ENCODE peak calls at places on chromosome 11, in eight cellular contexts. One of them, this sample, is unnamed.

GRCh38 chr11:28529540-28530410 is 421.6 kb downstream of the METTL15 start:
- DNase-seq in globus pallidus: peak
- DNase-seq in GM23338: peak
- DNase-seq in CD4-positive, alpha-beta memory T cell: no peak
- DNase-seq in activated CD4-positive, alpha-beta T cell treated with anti-CD3 and anti-CD28 coated beads for 24 hours: no peak
- DNase-seq in astrocyte of the hippocampus: peak
- DNase-seq in NCI-H1930: peak
- DNase-seq in KG1: peak
- DNase-seq in this sample: no peak

GRCh38 chr11:859394-860131 is 16.9 kb downstream of the TSPAN4 start:
- DNase-seq in GM23338: no peak
- DNase-seq in KG1: no peak
- DNase-seq in CD4-positive, alpha-beta memory T cell: no peak
- DNase-seq in astrocyte of the hippocampus: peak
- DNase-seq in NCI-H1930: no peak
- DNase-seq in activated CD4-positive, alpha-beta T cell treated with anti-CD3 and anti-CD28 coated beads for 24 hours: no peak
- DNase-seq in globus pallidus: peak
- DNase-seq in this sample: no peak

GRCh38 chr11:16607675-16608644 is 130.5 kb upstream of the C11orf58 start:
- DNase-seq in NCI-H1930: no peak
- DNase-seq in activated CD4-positive, alpha-beta T cell treated with anti-CD3 and anti-CD28 coated beads for 24 hours: no peak
- DNase-seq in CD4-positive, alpha-beta memory T cell: no peak
- DNase-seq in KG1: no peak
- DNase-seq in globus pallidus: peak
- DNase-seq in GM23338: peak
- DNase-seq in astrocyte of the hippocampus: peak
- DNase-seq in this sample: no peak

GRCh38 chr11:70913715-70914231 is 338.6 kb downstream of the SHANK2 start:
- DNase-seq in NCI-H1930: no peak
- DNase-seq in activated CD4-positive, alpha-beta T cell treated with anti-CD3 and anti-CD28 coated beads for 24 hours: no peak
- DNase-seq in CD4-positive, alpha-beta memory T cell: no peak
- DNase-seq in astrocyte of the hippocampus: no peak
- DNase-seq in GM23338: peak
- DNase-seq in globus pallidus: peak
- DNase-seq in KG1: no peak
- DNase-seq in this sample: no peak

GRCh38 chr11:12160680-12161079 is 50.3 kb downstream of the MICAL2 start:
- DNase-seq in KG1: no peak
- DNase-seq in astrocyte of the hippocampus: no peak
- DNase-seq in CD4-positive, alpha-beta memory T cell: no peak
- DNase-seq in activated CD4-positive, alpha-beta T cell treated with anti-CD3 and anti-CD28 coated beads for 24 hours: no peak
- DNase-seq in globus pallidus: no peak
- DNase-seq in NCI-H1930: no peak
- DNase-seq in GM23338: no peak
- DNase-seq in this sample: no peak

GRCh38 chr11:128884703-128885338 is 6.3 kb upstream of the KCNJ5 start:
- DNase-seq in GM23338: peak
- DNase-seq in CD4-positive, alpha-beta memory T cell: peak
- DNase-seq in KG1: peak
- DNase-seq in NCI-H1930: peak
- DNase-seq in astrocyte of the hippocampus: peak
- DNase-seq in activated CD4-positive, alpha-beta T cell treated with anti-CD3 and anti-CD28 coated beads for 24 hours: peak
- DNase-seq in globus pallidus: peak
- DNase-seq in this sample: no peak

GRCh38 chr11:110428956-110429613 is 663 bp upstream of the FDX1 start:
- DNase-seq in NCI-H1930: no peak
- DNase-seq in KG1: no peak
- DNase-seq in CD4-positive, alpha-beta memory T cell: no peak
- DNase-seq in activated CD4-positive, alpha-beta T cell treated with anti-CD3 and anti-CD28 coated beads for 24 hours: no peak
- DNase-seq in GM23338: no peak
- DNase-seq in globus pallidus: no peak
- DNase-seq in astrocyte of the hippocampus: no peak
- DNase-seq in this sample: no peak

GRCh38 chr11:68049509-68050370 is 10.9 kb downstream of the TCIRG1 start:
- DNase-seq in astrocyte of the hippocampus: peak
- DNase-seq in activated CD4-positive, alpha-beta T cell treated with anti-CD3 and anti-CD28 coated beads for 24 hours: no peak
- DNase-seq in globus pallidus: no peak
- DNase-seq in KG1: no peak
- DNase-seq in NCI-H1930: no peak
- DNase-seq in CD4-positive, alpha-beta memory T cell: no peak
- DNase-seq in GM23338: no peak
- DNase-seq in this sample: no peak

GRCh38 chr11:62108017-62108750 is 15.6 kb upstream of the INCENP start:
- DNase-seq in NCI-H1930: no peak
- DNase-seq in KG1: peak
- DNase-seq in CD4-positive, alpha-beta memory T cell: peak
- DNase-seq in astrocyte of the hippocampus: peak
- DNase-seq in globus pallidus: peak
- DNase-seq in activated CD4-positive, alpha-beta T cell treated with anti-CD3 and anti-CD28 coated beads for 24 hours: peak
- DNase-seq in GM23338: peak
- DNase-seq in this sample: no peak

GRCh38 chr11:89613916-89614315 is 96.2 kb upstream of the TRIM77 start:
- DNase-seq in activated CD4-positive, alpha-beta T cell treated with anti-CD3 and anti-CD28 coated beads for 24 hours: no peak
- DNase-seq in globus pallidus: no peak
- DNase-seq in KG1: no peak
- DNase-seq in CD4-positive, alpha-beta memory T cell: no peak
- DNase-seq in GM23338: no peak
- DNase-seq in astrocyte of the hippocampus: no peak
- DNase-seq in NCI-H1930: no peak
- DNase-seq in this sample: no peak

GRCh38 chr11:73464347-73464746 is 88.1 kb downstream of the RELT start:
- DNase-seq in CD4-positive, alpha-beta memory T cell: no peak
- DNase-seq in activated CD4-positive, alpha-beta T cell treated with anti-CD3 and anti-CD28 coated beads for 24 hours: no peak
- DNase-seq in NCI-H1930: no peak
- DNase-seq in GM23338: peak
- DNase-seq in globus pallidus: no peak
- DNase-seq in KG1: no peak
- DNase-seq in astrocyte of the hippocampus: peak
- DNase-seq in this sample: no peak

GRCh38 chr11:93727985-93728791 is 13.1 kb downstream of the TAF1D start:
- DNase-seq in astrocyte of the hippocampus: no peak
- DNase-seq in CD4-positive, alpha-beta memory T cell: no peak
- DNase-seq in GM23338: no peak
- DNase-seq in globus pallidus: no peak
- DNase-seq in KG1: no peak
- DNase-seq in NCI-H1930: no peak
- DNase-seq in activated CD4-positive, alpha-beta T cell treated with anti-CD3 and anti-CD28 coated beads for 24 hours: no peak
- DNase-seq in this sample: no peak

GRCh38 chr11:128361451-128362020 is 225.8 kb downstream of the ETS1 start:
- DNase-seq in NCI-H1930: no peak
- DNase-seq in GM23338: no peak
- DNase-seq in KG1: no peak
- DNase-seq in globus pallidus: no peak
- DNase-seq in CD4-positive, alpha-beta memory T cell: no peak
- DNase-seq in activated CD4-positive, alpha-beta T cell treated with anti-CD3 and anti-CD28 coated beads for 24 hours: no peak
- DNase-seq in astrocyte of the hippocampus: peak
- DNase-seq in this sample: no peak

GRCh38 chr11:68002943-68003845 is 703 bp downstream of the UNC93B1 start:
- DNase-seq in activated CD4-positive, alpha-beta T cell treated with anti-CD3 and anti-CD28 coated beads for 24 hours: peak
- DNase-seq in GM23338: peak
- DNase-seq in CD4-positive, alpha-beta memory T cell: peak
- DNase-seq in astrocyte of the hippocampus: peak
- DNase-seq in KG1: no peak
- DNase-seq in NCI-H1930: no peak
- DNase-seq in globus pallidus: no peak
- DNase-seq in this sample: no peak

GRCh38 chr11:68053117-68053516 is 14.3 kb downstream of the TCIRG1 start:
- DNase-seq in KG1: no peak
- DNase-seq in globus pallidus: no peak
- DNase-seq in CD4-positive, alpha-beta memory T cell: no peak
- DNase-seq in NCI-H1930: no peak
- DNase-seq in astrocyte of the hippocampus: no peak
- DNase-seq in activated CD4-positive, alpha-beta T cell treated with anti-CD3 and anti-CD28 coated beads for 24 hours: no peak
- DNase-seq in GM23338: no peak
- DNase-seq in this sample: no peak

GRCh38 chr11:2760196-2760871 is 60.5 kb upstream of the KCNQ1OT1 start:
- DNase-seq in NCI-H1930: no peak
- DNase-seq in globus pallidus: no peak
- DNase-seq in GM23338: no peak
- DNase-seq in KG1: no peak
- DNase-seq in activated CD4-positive, alpha-beta T cell treated with anti-CD3 and anti-CD28 coated beads for 24 hours: no peak
- DNase-seq in CD4-positive, alpha-beta memory T cell: no peak
- DNase-seq in astrocyte of the hippocampus: no peak
- DNase-seq in this sample: no peak

GRCh38 chr11:62566247-62566646 is 7.4 kb downstream of the EEF1G start:
- DNase-seq in astrocyte of the hippocampus: no peak
- DNase-seq in CD4-positive, alpha-beta memory T cell: no peak
- DNase-seq in NCI-H1930: no peak
- DNase-seq in GM23338: no peak
- DNase-seq in globus pallidus: no peak
- DNase-seq in activated CD4-positive, alpha-beta T cell treated with anti-CD3 and anti-CD28 coated beads for 24 hours: no peak
- DNase-seq in KG1: no peak
- DNase-seq in this sample: no peak

This sample was measured in activated CD8-positive, alpha-beta memory T cell treated with anti-CD3 and anti-CD28 coated beads for 48 hours.